ENCODE peak calls at places on chromosomes 11 and 22, in six cellular contexts. One of them, this sample, is unnamed.

GRCh38 chr11:17890333-17890732 is 122.5 kb downstream of the SERGEF start:
- DNase-seq in lower leg skin: no peak
- DNase-seq in body of pancreas: no peak
- DNase-seq in left ventricle myocardium inferior: no peak
- DNase-seq in cardiac fibroblast: no peak
- DNase-seq in AG04450: no peak
- DNase-seq in this sample: no peak

GRCh38 chr22:46609724-46610161 is 10.4 kb upstream of the GRAMD4 start:
- DNase-seq in lower leg skin: no peak
- DNase-seq in body of pancreas: no peak
- DNase-seq in left ventricle myocardium inferior: no peak
- DNase-seq in cardiac fibroblast: no peak
- DNase-seq in AG04450: no peak
- DNase-seq in this sample: no peak

GRCh38 chr11:57353461-57354251 is 15.5 kb downstream of the P2RX3 start:
- DNase-seq in lower leg skin: no peak
- DNase-seq in body of pancreas: no peak
- DNase-seq in left ventricle myocardium inferior: no peak
- DNase-seq in cardiac fibroblast: no peak
- DNase-seq in AG04450: no peak
- DNase-seq in this sample: no peak

GRCh38 chr22:48660795-48661740 is 1166.6 kb downstream of the BRD1 start:
- DNase-seq in lower leg skin: no peak
- DNase-seq in body of pancreas: no peak
- DNase-seq in left ventricle myocardium inferior: no peak
- DNase-seq in cardiac fibroblast: no peak
- DNase-seq in AG04450: no peak
- DNase-seq in this sample: no peak

GRCh38 chr11:134625151-134625550 is 213.1 kb upstream of the B3GAT1 start:
- DNase-seq in lower leg skin: peak; percentile 81
- DNase-seq in body of pancreas: no peak
- DNase-seq in left ventricle myocardium inferior: no peak
- DNase-seq in cardiac fibroblast: no peak
- DNase-seq in AG04450: no peak
- DNase-seq in this sample: no peak

GRCh38 chr11:75593337-75593915 is 31.4 kb downstream of the SERPINH1 start:
- DNase-seq in lower leg skin: no peak
- DNase-seq in body of pancreas: no peak
- DNase-seq in left ventricle myocardium inferior: no peak
- DNase-seq in cardiac fibroblast: peak; percentile 34
- DNase-seq in AG04450: no peak
- DNase-seq in this sample: no peak

GRCh38 chr11:26837154-26837553 is 115.3 kb upstream of the SLC5A12 start:
- DNase-seq in lower leg skin: no peak
- DNase-seq in body of pancreas: no peak
- DNase-seq in left ventricle myocardium inferior: no peak
- DNase-seq in cardiac fibroblast: no peak
- DNase-seq in AG04450: no peak
- DNase-seq in this sample: no peak

GRCh38 chr11:47607380-47607779 is 13.2 kb upstream of the C1QTNF4 start:
- DNase-seq in lower leg skin: peak; percentile 83
- DNase-seq in body of pancreas: no peak
- DNase-seq in left ventricle myocardium inferior: no peak
- DNase-seq in cardiac fibroblast: peak; percentile 94
- DNase-seq in AG04450: peak; percentile 84
- DNase-seq in this sample: peak; percentile 99

GRCh38 chr11:13923182-13923581 is 39.3 kb upstream of the SPON1 start:
- DNase-seq in lower leg skin: no peak
- DNase-seq in body of pancreas: no peak
- DNase-seq in left ventricle myocardium inferior: no peak
- DNase-seq in cardiac fibroblast: no peak
- DNase-seq in AG04450: no peak
- DNase-seq in this sample: no peak

GRCh38 chr11:71250512-71251158 is 1.7 kb downstream of the SHANK2 start:
- DNase-seq in lower leg skin: peak; percentile 68
- DNase-seq in body of pancreas: no peak
- DNase-seq in left ventricle myocardium inferior: no peak
- DNase-seq in cardiac fibroblast: no peak
- DNase-seq in AG04450: no peak
- DNase-seq in this sample: no peak

GRCh38 chr11:35077709-35078695 is 61.0 kb upstream of the CD44 start:
- DNase-seq in lower leg skin: no peak
- DNase-seq in body of pancreas: no peak
- DNase-seq in left ventricle myocardium inferior: no peak
- DNase-seq in cardiac fibroblast: no peak
- DNase-seq in AG04450: no peak
- DNase-seq in this sample: peak; percentile 84

GRCh38 chr11:61574611-61575010 is 6.3 kb downstream of the SYT7 start:
- DNase-seq in lower leg skin: no peak
- DNase-seq in body of pancreas: no peak
- DNase-seq in left ventricle myocardium inferior: no peak
- DNase-seq in cardiac fibroblast: no peak
- DNase-seq in AG04450: no peak
- DNase-seq in this sample: no peak

GRCh38 chr22:19169002-19169946 is 9.3 kb downstream of the SLC25A1 start:
- DNase-seq in lower leg skin: no peak
- DNase-seq in body of pancreas: no peak
- DNase-seq in left ventricle myocardium inferior: no peak
- DNase-seq in cardiac fibroblast: no peak
- DNase-seq in AG04450: no peak
- DNase-seq in this sample: no peak

GRCh38 chr22:23232094-23232905 is 52.0 kb downstream of the BCR start:
- DNase-seq in lower leg skin: no peak
- DNase-seq in body of pancreas: no peak
- DNase-seq in left ventricle myocardium inferior: no peak
- DNase-seq in cardiac fibroblast: no peak
- DNase-seq in AG04450: no peak
- DNase-seq in this sample: no peak

GRCh38 chr11:116065519-116065918 is 561.3 kb upstream of the CADM1 start:
- DNase-seq in lower leg skin: peak; percentile 29
- DNase-seq in body of pancreas: no peak
- DNase-seq in left ventricle myocardium inferior: no peak
- DNase-seq in cardiac fibroblast: no peak
- DNase-seq in AG04450: no peak
- DNase-seq in this sample: no peak

GRCh38 chr11:120881591-120881990 is 142.3 kb upstream of the TBCEL start:
- DNase-seq in lower leg skin: no peak
- DNase-seq in body of pancreas: no peak
- DNase-seq in left ventricle myocardium inferior: no peak
- DNase-seq in cardiac fibroblast: peak; percentile 8
- DNase-seq in AG04450: no peak
- DNase-seq in this sample: no peak

GRCh38 chr22:38768036-38768435 is 12.2 kb upstream of the SUN2 start:
- DNase-seq in lower leg skin: no peak
- DNase-seq in body of pancreas: no peak
- DNase-seq in left ventricle myocardium inferior: no peak
- DNase-seq in cardiac fibroblast: no peak
- DNase-seq in AG04450: no peak
- DNase-seq in this sample: no peak

GRCh38 chr11:114819028-114819427 is 140.7 kb downstream of the NXPE2 start:
- DNase-seq in lower leg skin: no peak
- DNase-seq in body of pancreas: no peak
- DNase-seq in left ventricle myocardium inferior: no peak
- DNase-seq in cardiac fibroblast: no peak
- DNase-seq in AG04450: no peak
- DNase-seq in this sample: peak; percentile 7

GRCh38 chr11:25065711-25066110 is 568.9 kb downstream of the LUZP2 start:
- DNase-seq in lower leg skin: no peak
- DNase-seq in body of pancreas: no peak
- DNase-seq in left ventricle myocardium inferior: no peak
- DNase-seq in cardiac fibroblast: peak; percentile 0
- DNase-seq in AG04450: no peak
- DNase-seq in this sample: peak; percentile 65

GRCh38 chr11:32574446-32574845 is 9.2 kb upstream of the EIF3M start:
- DNase-seq in lower leg skin: no peak
- DNase-seq in body of pancreas: no peak
- DNase-seq in left ventricle myocardium inferior: no peak
- DNase-seq in cardiac fibroblast: no peak
- DNase-seq in AG04450: no peak
- DNase-seq in this sample: no peak

GRCh38 chr11:70530629-70531185 is 132.4 kb downstream of the CTTN start:
- DNase-seq in lower leg skin: no peak
- DNase-seq in body of pancreas: no peak
- DNase-seq in left ventricle myocardium inferior: peak; percentile 0
- DNase-seq in cardiac fibroblast: no peak
- DNase-seq in AG04450: no peak
- DNase-seq in this sample: no peak

GRCh38 chr11:28366549-28367341 is 258.6 kb downstream of the METTL15 start:
- DNase-seq in lower leg skin: no peak
- DNase-seq in body of pancreas: no peak
- DNase-seq in left ventricle myocardium inferior: no peak
- DNase-seq in cardiac fibroblast: peak; percentile 92
- DNase-seq in AG04450: peak; percentile 15
- DNase-seq in this sample: peak; percentile 63

GRCh38 chr11:126927628-126928027 is 72.9 kb downstream of the KIRREL3 start:
- DNase-seq in lower leg skin: no peak
- DNase-seq in body of pancreas: no peak
- DNase-seq in left ventricle myocardium inferior: no peak
- DNase-seq in cardiac fibroblast: no peak
- DNase-seq in AG04450: no peak
- DNase-seq in this sample: no peak

GRCh38 chr22:21098099-21098671 is 52.4 kb downstream of the LRRC74B start:
- DNase-seq in lower leg skin: no peak
- DNase-seq in body of pancreas: no peak
- DNase-seq in left ventricle myocardium inferior: no peak
- DNase-seq in cardiac fibroblast: peak; percentile 15
- DNase-seq in AG04450: no peak
- DNase-seq in this sample: peak; percentile 7

GRCh38 chr11:128422576-128423370 is 164.6 kb downstream of the ETS1 start:
- DNase-seq in lower leg skin: no peak
- DNase-seq in body of pancreas: peak; percentile 20
- DNase-seq in left ventricle myocardium inferior: peak; percentile 47
- DNase-seq in cardiac fibroblast: no peak
- DNase-seq in AG04450: no peak
- DNase-seq in this sample: no peak

GRCh38 chr11:73454987-73455386 is 78.8 kb downstream of the RELT start:
- DNase-seq in lower leg skin: no peak
- DNase-seq in body of pancreas: no peak
- DNase-seq in left ventricle myocardium inferior: no peak
- DNase-seq in cardiac fibroblast: no peak
- DNase-seq in AG04450: no peak
- DNase-seq in this sample: no peak

GRCh38 chr11:64743591-64744543 is at the start of gene RASGRP2:
- DNase-seq in lower leg skin: peak; percentile 97
- DNase-seq in body of pancreas: peak; percentile 65
- DNase-seq in left ventricle myocardium inferior: peak; percentile 88
- DNase-seq in cardiac fibroblast: peak; percentile 28
- DNase-seq in AG04450: no peak
- DNase-seq in this sample: peak; percentile 25

GRCh38 chr11:64996710-64997380 is at the start of gene BATF2:
- DNase-seq in lower leg skin: peak; percentile 92
- DNase-seq in body of pancreas: peak; percentile 89
- DNase-seq in left ventricle myocardium inferior: peak; percentile 70
- DNase-seq in cardiac fibroblast: peak; percentile 77
- DNase-seq in AG04450: no peak
- DNase-seq in this sample: peak; percentile 60

GRCh38 chr11:1310772-1311468 is 1.5 kb upstream of the TOLLIP start:
- DNase-seq in lower leg skin: no peak
- DNase-seq in body of pancreas: no peak
- DNase-seq in left ventricle myocardium inferior: no peak
- DNase-seq in cardiac fibroblast: no peak
- DNase-seq in AG04450: no peak
- DNase-seq in this sample: no peak
- H3K4me3 ChIP-seq in lower leg skin: no peak overlapping the region
- H3K4me3 ChIP-seq in body of pancreas: no peak overlapping the region
- H3K4me3 ChIP-seq in left ventricle myocardium inferior: peak overlapping the region; percentile 88
- H3K4me3 ChIP-seq in cardiac fibroblast: no peak overlapping the region
- H3K4me3 ChIP-seq in AG04450: no peak overlapping the region
- H3K4me3 ChIP-seq in this sample: no peak overlapping the region

GRCh38 chr11:83284501-83285051 is 1.6 kb downstream of the CCDC90B start:
- DNase-seq in lower leg skin: no peak
- DNase-seq in body of pancreas: no peak
- DNase-seq in left ventricle myocardium inferior: no peak
- DNase-seq in cardiac fibroblast: no peak
- DNase-seq in AG04450: no peak
- DNase-seq in this sample: no peak

GRCh38 chr11:83282084-83282716 is 4.0 kb downstream of the CCDC90B start:
- DNase-seq in lower leg skin: no peak
- DNase-seq in body of pancreas: no peak
- DNase-seq in left ventricle myocardium inferior: no peak
- DNase-seq in cardiac fibroblast: no peak
- DNase-seq in AG04450: no peak
- DNase-seq in this sample: no peak

GRCh38 chr11:83287631-83288030 is 1.5 kb upstream of the CCDC90B start:
- DNase-seq in lower leg skin: no peak
- DNase-seq in body of pancreas: no peak
- DNase-seq in left ventricle myocardium inferior: no peak
- DNase-seq in cardiac fibroblast: no peak
- DNase-seq in AG04450: no peak
- DNase-seq in this sample: no peak

GRCh38 chr11:83285131-83285770 is 916 bp downstream of the CCDC90B start:
- DNase-seq in lower leg skin: no peak
- DNase-seq in body of pancreas: no peak
- DNase-seq in left ventricle myocardium inferior: no peak
- DNase-seq in cardiac fibroblast: no peak
- DNase-seq in AG04450: no peak
- DNase-seq in this sample: no peak

GRCh38 chr11:83285771-83286528 is at the start of gene CCDC90B:
- DNase-seq in lower leg skin: peak; percentile 99
- DNase-seq in body of pancreas: peak; percentile 96
- DNase-seq in left ventricle myocardium inferior: peak; percentile 94
- DNase-seq in cardiac fibroblast: peak; percentile 98
- DNase-seq in AG04450: peak; percentile 96
- DNase-seq in this sample: peak; percentile 98
- TF ChIP-seq CTCF in lower leg skin: no peak
- TF ChIP-seq CTCF in body of pancreas: no peak
- TF ChIP-seq CTCF in left ventricle myocardium inferior: no peak
- TF ChIP-seq CTCF in cardiac fibroblast: no peak
- TF ChIP-seq CTCF in AG04450: no peak
- TF ChIP-seq CTCF in this sample: peak; percentile 14

GRCh38 chr22:33512961-33513360 is 407.3 kb downstream of the LARGE1 start:
- DNase-seq in lower leg skin: no peak
- DNase-seq in body of pancreas: no peak
- DNase-seq in left ventricle myocardium inferior: no peak
- DNase-seq in cardiac fibroblast: no peak
- DNase-seq in AG04450: no peak
- DNase-seq in this sample: peak; percentile 35
- H3K4me3 ChIP-seq in lower leg skin: no peak overlapping the region
- H3K4me3 ChIP-seq in body of pancreas: no peak overlapping the region
- H3K4me3 ChIP-seq in left ventricle myocardium inferior: no peak overlapping the region
- H3K4me3 ChIP-seq in cardiac fibroblast: no peak overlapping the region
- H3K4me3 ChIP-seq in AG04450: no peak overlapping the region
- H3K4me3 ChIP-seq in this sample: no peak overlapping the region

DNA sequence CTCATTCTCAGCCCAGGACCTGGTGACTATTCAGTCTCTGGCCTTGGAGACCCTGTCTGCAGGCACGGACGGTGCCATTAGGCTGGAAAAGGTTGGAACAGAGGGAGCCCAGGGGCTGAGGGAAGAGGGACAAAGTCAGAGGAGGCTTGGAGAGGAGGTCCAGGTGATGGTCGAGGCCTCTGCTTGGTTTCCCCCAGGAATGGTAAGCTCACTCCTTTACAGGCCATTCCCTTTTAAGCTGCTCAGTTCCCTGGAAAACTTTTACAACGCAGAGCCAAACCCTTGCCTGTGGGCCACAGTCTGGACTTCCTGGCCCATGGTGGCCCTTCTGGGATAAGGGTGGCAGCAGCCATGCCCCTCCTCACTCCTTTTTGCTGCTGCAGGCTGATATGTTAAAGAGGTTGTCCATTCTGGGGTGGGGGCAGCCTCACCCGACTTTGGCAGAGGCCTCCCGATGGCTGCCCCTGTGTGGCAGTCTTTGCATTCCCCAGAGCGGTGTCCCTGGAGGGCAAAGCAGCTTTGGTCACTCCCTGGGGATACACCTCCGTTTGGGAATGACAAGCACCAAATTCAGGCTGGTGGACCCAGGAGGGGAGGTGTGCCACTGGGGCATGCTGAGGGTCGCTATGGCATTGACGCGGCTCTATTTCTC is 34.0 kb upstream of the RFPL3 start:
- DNase-seq in lower leg skin: peak; percentile 60
- DNase-seq in body of pancreas: no peak
- DNase-seq in left ventricle myocardium inferior: no peak
- DNase-seq in cardiac fibroblast: no peak
- DNase-seq in AG04450: no peak
- DNase-seq in this sample: no peak
- TF ChIP-seq CTCF in lower leg skin: no peak
- TF ChIP-seq CTCF in body of pancreas: no peak
- TF ChIP-seq CTCF in left ventricle myocardium inferior: no peak
- TF ChIP-seq CTCF in cardiac fibroblast: no peak
- TF ChIP-seq CTCF in AG04450: no peak
- TF ChIP-seq CTCF in this sample: no peak